ENCODE peak calls at places on chromosomes 3 and 15, in seven cellular contexts. T, C, M, P, A, I and G are unnamed samples.

GRCh38 chr3:153785901-153786300 is 335.3 kb upstream of the ARHGEF26 start:
- DNase-seq in I (no peak), A (no peak), M (peak), P (no peak), C (no peak), T (no peak), G (no peak)

GRCh38 chr15:71334434-71334833 is 219.2 kb downstream of the THSD4 start:
- DNase-seq in P (no peak), C (no peak), A (no peak), M (no peak), I (no peak), T (no peak), G (no peak)

GRCh38 chr3:67685499-67685898 is 31.1 kb upstream of the SUCLG2 start:
- DNase-seq in A (no peak), T (no peak), C (no peak), I (no peak), P (no peak), M (no peak), G (peak)

GRCh38 chr15:30992073-30992363 is 590 bp upstream of the MTMR10 start:
- DNase-seq in T (no peak), I (no peak), A (no peak), M (no peak), C (no peak), P (no peak), G (no peak)

GRCh38 chr3:52670621-52671521 is 14.8 kb downstream of the PBRM1 start:
- DNase-seq in A (no peak), P (peak), M (peak), I (no peak), C (peak), T (peak), G (no peak)

GRCh38 chr3:127121850-127122249 is 71.1 kb upstream of the PRR23E start:
- DNase-seq in A (no peak), T (no peak), I (no peak), M (no peak), C (no peak), P (no peak), G (no peak)

GRCh38 chr3:195247086-195247862 is 23.7 kb downstream of the XXYLT1 start:
- DNase-seq in I (no peak), P (no peak), T (no peak), C (no peak), A (no peak), M (no peak), G (no peak)

GRCh38 chr3:197297476-197298340 is 704 bp downstream of the DLG1 start:
- DNase-seq in A (peak), T (no peak), I (peak), C (peak), M (peak), P (peak), G (peak)

GRCh38 chr3:190989213-190989612 is 126.7 kb upstream of the GMNC start:
- DNase-seq in C (no peak), I (no peak), P (no peak), M (no peak), T (no peak), A (no peak), G (no peak)

GRCh38 chr15:74631408-74631807 is 15.8 kb downstream of the CLK3 start:
- DNase-seq in M (no peak), I (no peak), P (no peak), A (no peak), C (no peak), T (no peak), G (no peak)

GRCh38 chr3:138097192-138097829 is 18.1 kb downstream of the DZIP1L start:
- DNase-seq in M (no peak), P (no peak), C (no peak), T (no peak), I (no peak), A (no peak), G (no peak)

GRCh38 chr3:113136071-113136470 is 75.3 kb upstream of the BOC start:
- DNase-seq in C (peak), A (no peak), T (no peak), P (no peak), I (peak), M (peak), G (no peak)

GRCh38 chr3:41690766-41691563 is 270.9 kb downstream of the ULK4 start:
- DNase-seq in M (no peak), P (no peak), C (no peak), I (no peak), T (no peak), A (no peak), G (no peak)

GRCh38 chr3:160567774-160568173 is 2.4 kb upstream of the KPNA4 start:
- DNase-seq in P (no peak), I (no peak), A (no peak), C (no peak), M (no peak), T (no peak), G (no peak)

GRCh38 chr3:105157016-105157765 is 209.5 kb upstream of the ALCAM start:
- DNase-seq in P (no peak), T (no peak), A (no peak), C (no peak), I (no peak), M (no peak), G (no peak)

GRCh38 chr15:85859671-85860070 is 64.9 kb upstream of the KLHL25 start:
- DNase-seq in I (no peak), M (no peak), P (no peak), C (no peak), T (no peak), A (no peak), G (no peak)

GRCh38 chr15:43499635-43500034 is 6.7 kb upstream of the TP53BP1 start:
- DNase-seq in C (no peak), A (no peak), T (no peak), P (no peak), M (no peak), I (no peak), G (no peak)

GRCh38 chr3:142613491-142613890 is 17.3 kb downstream of the PLS1 start:
- DNase-seq in T (no peak), I (no peak), P (no peak), A (no peak), C (no peak), M (peak), G (no peak)

GRCh38 chr15:44298878-44299277 is 10.4 kb downstream of the GOLM2 start:
- DNase-seq in P (no peak), M (peak), A (no peak), T (no peak), I (no peak), C (no peak), G (no peak)

GRCh38 chr15:57500979-57501576 is 90.6 kb upstream of the MYZAP start:
- DNase-seq in T (no peak), I (no peak), M (peak), A (no peak), P (no peak), C (no peak), G (no peak)

GRCh38 chr3:46297658-46298423 is 55.6 kb downstream of the CCR3 start:
- DNase-seq in T (no peak), C (peak), P (no peak), I (peak), A (no peak), M (peak), G (peak)

GRCh38 chr15:50744601-50745000 is 20.9 kb downstream of the SPPL2A start:
- DNase-seq in T (no peak), C (no peak), A (no peak), I (no peak), P (no peak), M (no peak), G (no peak)

GRCh38 chr3:183275418-183275817 is 22.4 kb downstream of the B3GNT5 start:
- DNase-seq in C (peak), M (peak), I (no peak), P (no peak), T (no peak), A (no peak), G (no peak)

GRCh38 chr15:90351479-90352108 is 490 bp upstream of the ZNF774 start:
- DNase-seq in P (no peak), I (no peak), C (no peak), T (no peak), A (no peak), M (no peak), G (no peak)